ENCODE peak calls at places on chromosomes 12 and 14, in six cellular contexts. One of them, this sample, is unnamed.

GRCh38 chr12:100826323-100826722 is 31.7 kb downstream of the ANO4 start:
- DNase-seq in neuronal stem cell: peak
- DNase-seq in trophoblast cell: peak
- DNase-seq in IMR-90: peak
- DNase-seq in H1: peak
- DNase-seq in mesenchymal stem cell: peak
- DNase-seq in this sample: peak

GRCh38 chr14:89908712-89909450 is 45.6 kb downstream of the EFCAB11 start:
- DNase-seq in neuronal stem cell: no peak
- DNase-seq in trophoblast cell: no peak
- DNase-seq in IMR-90: no peak
- DNase-seq in H1: no peak
- DNase-seq in mesenchymal stem cell: no peak
- DNase-seq in this sample: no peak

GRCh38 chr12:108120863-108121165 is 8.3 kb upstream of the WSCD2 start:
- DNase-seq in neuronal stem cell: no peak
- DNase-seq in trophoblast cell: no peak
- DNase-seq in IMR-90: no peak
- DNase-seq in H1: no peak
- DNase-seq in mesenchymal stem cell: no peak
- DNase-seq in this sample: no peak

GRCh38 chr12:70920251-70920851 is at the start of gene PTPRR:
- DNase-seq in neuronal stem cell: peak
- DNase-seq in trophoblast cell: no peak
- DNase-seq in IMR-90: no peak
- DNase-seq in H1: peak
- DNase-seq in mesenchymal stem cell: no peak
- DNase-seq in this sample: peak

GRCh38 chr14:96272777-96273471 is 16.9 kb downstream of the BDKRB1 start:
- DNase-seq in neuronal stem cell: no peak
- DNase-seq in trophoblast cell: no peak
- DNase-seq in IMR-90: peak
- DNase-seq in H1: peak
- DNase-seq in mesenchymal stem cell: no peak
- DNase-seq in this sample: peak

GRCh38 chr12:19411234-19412221 is 27.8 kb upstream of the AEBP2 start:
- DNase-seq in neuronal stem cell: no peak
- DNase-seq in trophoblast cell: no peak
- DNase-seq in IMR-90: no peak
- DNase-seq in H1: no peak
- DNase-seq in mesenchymal stem cell: no peak
- DNase-seq in this sample: peak

GRCh38 chr12:115335594-115335993 is 651.6 kb upstream of the TBX3 start:
- DNase-seq in neuronal stem cell: no peak
- DNase-seq in trophoblast cell: no peak
- DNase-seq in IMR-90: no peak
- DNase-seq in H1: no peak
- DNase-seq in mesenchymal stem cell: no peak
- DNase-seq in this sample: no peak

GRCh38 chr12:93387780-93388179 is 10.1 kb downstream of the NUDT4 start:
- DNase-seq in neuronal stem cell: no peak
- DNase-seq in trophoblast cell: no peak
- DNase-seq in IMR-90: peak
- DNase-seq in H1: no peak
- DNase-seq in mesenchymal stem cell: peak
- DNase-seq in this sample: no peak

GRCh38 chr12:107731376-107731775 is 29.6 kb downstream of the PRDM4 start:
- DNase-seq in neuronal stem cell: no peak
- DNase-seq in trophoblast cell: no peak
- DNase-seq in IMR-90: no peak
- DNase-seq in H1: no peak
- DNase-seq in mesenchymal stem cell: no peak
- DNase-seq in this sample: no peak

GRCh38 chr12:94638521-94638920 is 11.8 kb downstream of the TMCC3 start:
- DNase-seq in neuronal stem cell: no peak
- DNase-seq in trophoblast cell: no peak
- DNase-seq in IMR-90: no peak
- DNase-seq in H1: no peak
- DNase-seq in mesenchymal stem cell: no peak
- DNase-seq in this sample: no peak

GRCh38 chr12:131203666-131204415 is 250.1 kb downstream of the ADGRD1 start:
- DNase-seq in neuronal stem cell: no peak
- DNase-seq in trophoblast cell: no peak
- DNase-seq in IMR-90: no peak
- DNase-seq in H1: peak
- DNase-seq in mesenchymal stem cell: no peak
- DNase-seq in this sample: peak

GRCh38 chr12:24600996-24601395 is 347.9 kb downstream of the BCAT1 start:
- DNase-seq in neuronal stem cell: no peak
- DNase-seq in trophoblast cell: no peak
- DNase-seq in IMR-90: peak
- DNase-seq in H1: no peak
- DNase-seq in mesenchymal stem cell: peak
- DNase-seq in this sample: no peak

GRCh38 chr12:113589437-113589836 is 117.8 kb upstream of the LHX5 start:
- DNase-seq in neuronal stem cell: no peak
- DNase-seq in trophoblast cell: no peak
- DNase-seq in IMR-90: no peak
- DNase-seq in H1: no peak
- DNase-seq in mesenchymal stem cell: no peak
- DNase-seq in this sample: no peak

GRCh38 chr12:117227000-117227653 is 36.9 kb upstream of the FBXO21 start:
- DNase-seq in neuronal stem cell: no peak
- DNase-seq in trophoblast cell: no peak
- DNase-seq in IMR-90: no peak
- DNase-seq in H1: no peak
- DNase-seq in mesenchymal stem cell: no peak
- DNase-seq in this sample: peak

GRCh38 chr14:42159138-42159537 is 552.5 kb downstream of the LRFN5 start:
- DNase-seq in neuronal stem cell: no peak
- DNase-seq in trophoblast cell: no peak
- DNase-seq in IMR-90: no peak
- DNase-seq in H1: no peak
- DNase-seq in mesenchymal stem cell: no peak
- DNase-seq in this sample: no peak

GRCh38 chr14:102058931-102059330 is 27.9 kb downstream of the HSP90AA1 start:
- DNase-seq in neuronal stem cell: no peak
- DNase-seq in trophoblast cell: no peak
- DNase-seq in IMR-90: no peak
- DNase-seq in H1: no peak
- DNase-seq in mesenchymal stem cell: no peak
- DNase-seq in this sample: no peak

GRCh38 chr12:94073441-94074051 is 74.8 kb upstream of the PLXNC1 start:
- DNase-seq in neuronal stem cell: no peak
- DNase-seq in trophoblast cell: no peak
- DNase-seq in IMR-90: peak
- DNase-seq in H1: no peak
- DNase-seq in mesenchymal stem cell: no peak
- DNase-seq in this sample: no peak

GRCh38 chr12:103399986-103400385 is 95.8 kb downstream of the C12orf42 start:
- DNase-seq in neuronal stem cell: no peak
- DNase-seq in trophoblast cell: no peak
- DNase-seq in IMR-90: no peak
- DNase-seq in H1: no peak
- DNase-seq in mesenchymal stem cell: no peak
- DNase-seq in this sample: no peak
- H4K91ac ChIP-seq in neuronal stem cell: no peak
- H4K91ac ChIP-seq in trophoblast cell: no peak
- H4K91ac ChIP-seq in IMR-90: no peak
- H4K91ac ChIP-seq in H1: no peak
- H4K91ac ChIP-seq in mesenchymal stem cell: no peak
- H4K91ac ChIP-seq in this sample: no peak

GRCh38 chr12:31260840-31261239 is 65.1 kb downstream of the SINHCAF start:
- DNase-seq in neuronal stem cell: no peak
- DNase-seq in trophoblast cell: no peak
- DNase-seq in IMR-90: no peak
- DNase-seq in H1: no peak
- DNase-seq in mesenchymal stem cell: no peak
- DNase-seq in this sample: no peak
- H3K9ac ChIP-seq in neuronal stem cell: no peak
- H3K9ac ChIP-seq in trophoblast cell: no peak
- H3K9ac ChIP-seq in IMR-90: no peak
- H3K9ac ChIP-seq in H1: no peak
- H3K9ac ChIP-seq in mesenchymal stem cell: no peak
- H3K9ac ChIP-seq in this sample: no peak

DNA sequence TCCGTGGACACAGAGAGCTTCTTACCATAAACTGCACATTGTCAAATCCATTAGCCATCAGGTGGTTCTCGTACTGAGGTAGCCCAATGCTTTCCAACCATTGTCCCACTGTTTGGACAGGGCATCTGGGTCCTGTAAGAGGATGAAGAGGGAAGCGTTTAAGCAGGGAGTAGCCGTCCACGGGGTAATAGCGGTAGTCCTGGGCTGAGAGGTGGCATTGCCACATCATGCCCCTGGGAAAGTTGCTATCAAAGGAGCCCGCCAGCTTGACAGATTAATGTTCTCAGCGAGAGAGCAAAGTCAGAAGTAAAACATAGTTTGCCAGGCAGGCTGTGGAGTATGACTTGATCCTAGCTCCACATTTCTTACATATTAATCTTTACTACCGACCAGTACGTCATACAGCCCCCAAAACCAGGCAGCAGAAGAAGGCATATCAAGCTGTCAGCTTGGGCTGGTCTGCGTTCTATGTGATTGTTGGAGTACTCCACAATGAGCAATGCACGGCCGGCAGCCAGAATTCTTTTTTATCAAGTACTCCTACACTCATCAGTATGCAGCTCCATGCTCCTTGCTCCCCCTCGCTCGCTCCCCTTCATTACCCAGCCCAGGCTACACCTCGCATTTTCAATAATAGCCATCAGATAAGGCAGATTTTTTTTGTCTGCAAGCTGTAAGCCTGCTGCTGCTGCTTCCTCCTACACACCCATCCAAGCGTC is 493.1 kb upstream of the GARIN6 start:
- DNase-seq in neuronal stem cell: no peak
- DNase-seq in trophoblast cell: no peak
- DNase-seq in IMR-90: no peak
- DNase-seq in H1: peak
- DNase-seq in mesenchymal stem cell: no peak
- DNase-seq in this sample: peak
- H4K91ac ChIP-seq in neuronal stem cell: peak
- H4K91ac ChIP-seq in trophoblast cell: no peak
- H4K91ac ChIP-seq in IMR-90: no peak
- H4K91ac ChIP-seq in H1: no peak
- H4K91ac ChIP-seq in mesenchymal stem cell: no peak
- H4K91ac ChIP-seq in this sample: no peak

DNA sequence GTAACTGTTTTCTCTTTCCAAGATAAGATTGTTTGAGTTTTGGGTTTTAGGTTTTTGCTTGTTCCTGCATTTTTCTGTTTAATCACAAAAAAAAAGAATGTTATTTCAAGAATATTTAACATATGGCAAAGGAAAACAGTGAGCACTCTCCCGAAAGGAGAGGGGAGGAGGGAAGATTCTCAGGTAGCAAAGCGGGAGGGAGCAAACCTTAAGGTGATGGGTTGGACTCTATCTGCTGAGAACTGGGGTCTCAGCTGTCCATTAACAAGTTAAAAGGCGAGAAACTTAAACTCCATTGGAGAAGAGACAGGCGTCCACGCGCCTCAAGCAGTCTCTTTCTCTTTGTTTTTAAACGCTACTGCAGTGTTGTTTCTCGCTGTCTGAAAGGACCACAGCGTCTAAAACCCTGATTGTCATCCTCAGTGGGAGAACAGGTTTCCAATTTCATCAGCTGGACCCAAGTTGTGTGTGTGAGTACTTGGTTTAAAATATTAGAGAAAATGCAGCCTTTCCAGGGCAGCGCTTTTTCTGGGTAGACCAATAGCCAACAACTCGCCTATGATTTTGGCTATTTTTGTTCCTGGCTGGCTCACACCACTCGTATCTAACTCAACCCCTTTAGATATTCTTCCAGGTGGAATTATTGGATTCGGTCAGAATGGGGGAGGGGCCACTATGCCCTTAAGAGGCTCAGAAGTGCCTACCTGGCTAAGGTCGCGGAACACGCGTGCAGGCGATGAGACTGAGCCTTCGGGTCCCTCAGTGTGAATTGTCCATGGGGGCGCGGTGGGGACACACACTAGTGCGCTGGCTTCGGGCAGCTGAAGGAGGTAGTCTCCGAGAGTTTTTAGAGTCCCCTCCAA is 8.2 kb downstream of the SIX1 start:
- DNase-seq in neuronal stem cell: peak
- DNase-seq in trophoblast cell: no peak
- DNase-seq in IMR-90: no peak
- DNase-seq in H1: no peak
- DNase-seq in mesenchymal stem cell: no peak
- DNase-seq in this sample: peak
- H3K9ac ChIP-seq in neuronal stem cell: no peak
- H3K9ac ChIP-seq in trophoblast cell: no peak
- H3K9ac ChIP-seq in IMR-90: peak
- H3K9ac ChIP-seq in H1: no peak
- H3K9ac ChIP-seq in mesenchymal stem cell: no peak
- H3K9ac ChIP-seq in this sample: no peak

GRCh38 chr12:98397323-98398105 is 117.9 kb upstream of the TMPO start:
- DNase-seq in neuronal stem cell: peak
- DNase-seq in trophoblast cell: peak
- DNase-seq in IMR-90: peak
- DNase-seq in H1: peak
- DNase-seq in mesenchymal stem cell: peak
- DNase-seq in this sample: peak
- H4K91ac ChIP-seq in neuronal stem cell: no peak
- H4K91ac ChIP-seq in trophoblast cell: no peak
- H4K91ac ChIP-seq in IMR-90: no peak
- H4K91ac ChIP-seq in H1: no peak
- H4K91ac ChIP-seq in mesenchymal stem cell: no peak
- H4K91ac ChIP-seq in this sample: no peak

DNA sequence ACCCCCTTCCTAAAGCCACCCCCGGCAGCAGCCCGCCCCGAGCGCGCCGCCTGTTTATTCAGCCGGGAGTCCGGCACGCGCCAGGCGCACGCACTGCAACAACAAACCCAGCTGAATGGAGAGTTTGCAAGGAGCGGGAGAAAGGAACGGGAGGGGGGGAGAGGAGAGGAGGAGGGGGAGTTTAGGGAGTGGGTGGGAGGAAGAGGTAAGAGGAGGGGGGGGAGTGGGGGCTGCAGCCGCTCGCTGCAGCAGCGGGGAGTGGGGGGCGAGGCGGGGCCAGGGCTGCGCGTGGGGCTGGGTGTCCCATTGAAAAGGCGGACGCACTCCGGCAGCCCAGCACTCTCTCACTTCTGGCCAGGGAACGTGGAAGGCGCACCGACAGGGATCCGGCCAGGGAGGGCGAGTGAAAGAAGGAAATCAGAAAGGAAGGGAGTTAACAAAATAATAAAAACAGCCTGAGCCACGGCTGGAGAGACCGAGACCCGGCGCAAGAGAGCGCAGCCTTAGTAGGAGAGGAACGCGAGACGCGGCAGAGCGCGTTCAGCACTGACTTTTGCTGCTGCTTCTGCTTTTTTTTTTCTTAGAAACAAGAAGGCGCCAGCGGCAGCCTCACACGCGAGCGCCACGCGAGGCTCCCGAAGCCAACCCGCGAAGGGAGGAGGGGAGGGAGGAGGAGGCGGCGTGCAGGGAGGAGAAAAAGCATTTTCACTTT is at the start of gene ASCL1:
- DNase-seq in neuronal stem cell: no peak
- DNase-seq in trophoblast cell: no peak
- DNase-seq in IMR-90: peak
- DNase-seq in H1: peak
- DNase-seq in mesenchymal stem cell: peak
- DNase-seq in this sample: peak
- H3K9ac ChIP-seq in neuronal stem cell: no peak
- H3K9ac ChIP-seq in trophoblast cell: no peak
- H3K9ac ChIP-seq in IMR-90: no peak
- H3K9ac ChIP-seq in H1: no peak
- H3K9ac ChIP-seq in mesenchymal stem cell: no peak
- H3K9ac ChIP-seq in this sample: no peak